ENCODE peak calls at places on chromosomes 12 and 14, in four cellular contexts. H, D, X and C are unnamed samples.

GRCh38 chr12:26740991-26741390 is 92.0 kb downstream of the ITPR2 start:
- DNase-seq in X (no peak), D (no peak), H (no peak), C (no peak)

GRCh38 chr12:120702629-120703028 is 7.6 kb upstream of the UNC119B start:
- DNase-seq in H (peak), D (peak), X (no peak), C (no peak)

GRCh38 chr12:4908694-4909396 is 860 bp upstream of the KCNA1 start:
- DNase-seq in H (peak), D (no peak), X (no peak), C (no peak)

GRCh38 chr12:128114485-128114884 is 152.5 kb upstream of the TMEM132C start:
- DNase-seq in X (no peak), H (no peak), D (no peak), C (no peak)

GRCh38 chr12:43462080-43462479 is 89.9 kb downstream of the ADAMTS20 start:
- DNase-seq in D (no peak), H (no peak), X (no peak), C (no peak)

GRCh38 chr12:100248886-100249285 is 18.0 kb downstream of the DEPDC4 start:
- DNase-seq in D (no peak), X (no peak), H (no peak), C (no peak)

GRCh38 chr12:42691991-42692557 is 102.5 kb upstream of the PRICKLE1 start:
- DNase-seq in H (no peak), X (no peak), D (peak), C (no peak)

GRCh38 chr14:71414631-71415403 is 507.6 kb downstream of the PCNX1 start:
- DNase-seq in H (peak), X (no peak), D (no peak), C (no peak)

GRCh38 chr14:93136009-93136408 is 20.3 kb upstream of the ITPK1 start:
- DNase-seq in D (no peak), H (no peak), X (no peak), C (no peak)

GRCh38 chr12:81412940-81413339 is 335.1 kb downstream of the ACSS3 start:
- DNase-seq in D (no peak), X (no peak), H (no peak), C (no peak)

GRCh38 chr12:76033116-76034001 is 1.8 kb upstream of the PHLDA1 start:
- DNase-seq in D (no peak), X (no peak), H (no peak), C (no peak)

GRCh38 chr14:36579001-36579555 is 3.3 kb downstream of the NKX2-8 start:
- DNase-seq in X (no peak), H (no peak), D (no peak), C (no peak)
- TF ChIP-seq NFIC in X (no peak), H (no peak), D (no peak), C (no peak)

GRCh38 chr12:92929957-92930356 is 862 bp upstream of the EEA1 start:
- DNase-seq in X (no peak), H (no peak), D (no peak), C (no peak)
- TF ChIP-seq NFIC in X (no peak), H (no peak), D (no peak), C (no peak)

GRCh38 chr12:52585001-52585400 is 11.4 kb upstream of the KRT74 start:
- DNase-seq in H (no peak), D (no peak), X (no peak), C (no peak)

GRCh38 chr12:52582971-52583456 is 9.4 kb upstream of the KRT74 start:
- DNase-seq in D (peak), H (peak), X (no peak), C (peak)

GRCh38 chr12:52585951-52586350 is 12.3 kb upstream of the KRT74 start:
- DNase-seq in H (no peak), D (no peak), X (no peak), C (no peak)

GRCh38 chr12:52582489-52582888 is 8.8 kb upstream of the KRT74 start:
- DNase-seq in X (no peak), D (no peak), H (no peak), C (no peak)

DNA sequence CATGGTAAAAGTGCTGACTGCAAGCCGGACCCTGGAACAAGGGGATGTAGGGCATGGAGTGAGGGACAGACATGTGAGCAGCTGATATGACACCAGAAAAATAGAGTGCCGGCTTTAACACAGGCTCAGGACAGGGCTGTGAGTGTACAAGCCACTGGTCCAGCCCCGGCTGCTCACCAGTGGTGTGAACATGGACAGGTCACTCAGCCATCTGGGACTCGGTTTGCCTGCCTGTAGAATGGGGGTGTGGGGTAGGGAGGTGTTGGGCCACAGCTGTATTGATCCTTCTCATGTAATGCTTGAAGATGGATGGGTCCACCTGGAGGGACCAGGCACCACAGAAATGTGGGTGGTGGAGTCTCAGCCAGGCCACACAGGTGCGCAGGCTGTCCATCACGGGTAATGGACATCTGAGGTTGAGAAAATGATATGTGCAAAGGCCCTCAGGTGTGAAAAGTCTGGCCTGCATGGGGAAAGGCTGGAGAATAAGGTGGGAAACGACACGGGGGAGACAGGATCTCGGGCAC is 10.6 kb upstream of the KRT74 start:
- DNase-seq in H (no peak), D (no peak), X (no peak), C (no peak)
- TF ChIP-seq NFIC in H (no peak), D (no peak), X (no peak), C (no peak)

GRCh38 chr12:19026035-19026434 is 103.5 kb upstream of the PLEKHA5 start:
- DNase-seq in X (no peak), H (no peak), D (no peak), C (no peak)

GRCh38 chr12:19021646-19022045 is 107.9 kb upstream of the PLEKHA5 start:
- DNase-seq in D (peak), X (no peak), H (no peak), C (no peak)

GRCh38 chr12:19025582-19025981 is 104.0 kb upstream of the PLEKHA5 start:
- DNase-seq in D (no peak), H (no peak), X (no peak), C (no peak)

GRCh38 chr12:19018302-19018980 is 111.1 kb upstream of the PLEKHA5 start:
- DNase-seq in X (no peak), H (no peak), D (no peak), C (no peak)

DNA sequence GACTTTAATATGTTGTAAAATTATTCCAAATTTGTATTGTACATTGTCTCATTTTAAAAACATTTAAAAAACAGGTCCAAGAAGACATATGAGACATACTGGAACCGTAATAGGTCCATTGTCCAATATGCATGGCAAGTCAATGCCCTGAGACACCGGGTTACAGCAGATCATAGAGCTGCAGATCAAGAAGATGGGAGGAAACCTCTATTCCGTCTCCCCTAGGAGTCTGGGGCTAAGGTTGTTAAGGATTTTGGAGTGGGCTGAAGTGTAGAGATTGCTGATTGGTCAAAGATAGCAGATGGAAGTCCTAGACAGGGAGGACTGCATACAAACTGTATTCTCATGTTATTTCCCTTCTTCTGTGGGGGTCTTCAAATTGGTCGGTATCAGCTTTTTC is 108.3 kb upstream of the PLEKHA5 start:
- DNase-seq in X (no peak), H (no peak), D (no peak), C (no peak)
- TF ChIP-seq NFIC in X (no peak), H (no peak), D (no peak), C (no peak)

GRCh38 chr12:64558754-64559153 is 51.5 kb upstream of the RASSF3 start:
- DNase-seq in X (no peak), D (no peak), H (no peak), C (no peak)
- TF ChIP-seq NFIC in X (no peak), D (no peak), H (no peak), C (no peak)

GRCh38 chr14:74919421-74920165 is 3.5 kb downstream of the RPS6KL1 start:
- DNase-seq in D (no peak), H (no peak), X (no peak), C (no peak)
- TF ChIP-seq NFIC in D (no peak), H (no peak), X (no peak), C (no peak)

GRCh38 chr12:112939761-112940357 is 1.6 kb downstream of the OAS3 start:
- DNase-seq in X (peak), H (peak), D (no peak), C (no peak)
- TF ChIP-seq NFIC in X (no peak), H (no peak), D (no peak), C (no peak)